ENCODE peak calls at places on chromosome 18, in nine cellular contexts. One of them, this sample, is unnamed. For H3K4me1, the result is how much of the 10 kb centered on the place peaks cover.

GRCh38 chr18:48540329-48541025 is 1.6 kb downstream of the CTIF start:
- DNase-seq in Panc1: no peak
- DNase-seq in spleen: peak
- DNase-seq in SK-N-SH: peak
- DNase-seq in sigmoid colon: peak
- DNase-seq in upper lobe of left lung: peak
- DNase-seq in HepG2: peak
- DNase-seq in stomach: peak
- DNase-seq in transverse colon: peak
- DNase-seq in this sample: peak

GRCh38 chr18:28711096-28711495 is 534.2 kb upstream of the CDH2 start:
- DNase-seq in SK-N-SH: no peak
- DNase-seq in HepG2: no peak
- DNase-seq in transverse colon: no peak
- DNase-seq in Panc1: no peak
- DNase-seq in sigmoid colon: no peak
- DNase-seq in stomach: no peak
- DNase-seq in spleen: no peak
- DNase-seq in upper lobe of left lung: no peak
- DNase-seq in this sample: no peak

GRCh38 chr18:67778016-67778415 is 261.5 kb upstream of the DSEL start:
- DNase-seq in SK-N-SH: no peak
- DNase-seq in HepG2: no peak
- DNase-seq in spleen: no peak
- DNase-seq in stomach: no peak
- DNase-seq in upper lobe of left lung: no peak
- DNase-seq in transverse colon: no peak
- DNase-seq in Panc1: no peak
- DNase-seq in sigmoid colon: no peak
- DNase-seq in this sample: no peak

GRCh38 chr18:69885841-69886531 is 61.7 kb downstream of the CD226 start:
- DNase-seq in upper lobe of left lung: no peak
- DNase-seq in stomach: no peak
- DNase-seq in spleen: no peak
- DNase-seq in HepG2: peak
- DNase-seq in transverse colon: no peak
- DNase-seq in SK-N-SH: no peak
- DNase-seq in sigmoid colon: no peak
- DNase-seq in Panc1: no peak
- DNase-seq in this sample: no peak

GRCh38 chr18:371616-371998 is 103.8 kb upstream of the THOC1 start:
- DNase-seq in transverse colon: no peak
- DNase-seq in Panc1: no peak
- DNase-seq in SK-N-SH: peak
- DNase-seq in upper lobe of left lung: no peak
- DNase-seq in sigmoid colon: no peak
- DNase-seq in spleen: no peak
- DNase-seq in stomach: no peak
- DNase-seq in HepG2: no peak
- DNase-seq in this sample: no peak

GRCh38 chr18:49565656-49566055 is 3.8 kb downstream of the LIPG start:
- DNase-seq in Panc1: no peak
- DNase-seq in stomach: peak
- DNase-seq in transverse colon: peak
- DNase-seq in HepG2: no peak
- DNase-seq in upper lobe of left lung: peak
- DNase-seq in SK-N-SH: peak
- DNase-seq in spleen: no peak
- DNase-seq in sigmoid colon: no peak
- DNase-seq in this sample: no peak

GRCh38 chr18:8868276-8868675 is 162.9 kb downstream of the MTCL1 start:
- DNase-seq in upper lobe of left lung: no peak
- DNase-seq in HepG2: no peak
- DNase-seq in stomach: no peak
- DNase-seq in transverse colon: no peak
- DNase-seq in spleen: no peak
- DNase-seq in SK-N-SH: no peak
- DNase-seq in sigmoid colon: no peak
- DNase-seq in Panc1: no peak
- DNase-seq in this sample: no peak

GRCh38 chr18:69590150-69590549 is 189.5 kb downstream of the DOK6 start:
- DNase-seq in sigmoid colon: no peak
- DNase-seq in SK-N-SH: no peak
- DNase-seq in HepG2: no peak
- DNase-seq in upper lobe of left lung: no peak
- DNase-seq in transverse colon: no peak
- DNase-seq in spleen: no peak
- DNase-seq in stomach: no peak
- DNase-seq in Panc1: no peak
- DNase-seq in this sample: no peak

GRCh38 chr18:11728247-11728646 is 39.2 kb downstream of the GNAL start:
- DNase-seq in SK-N-SH: no peak
- DNase-seq in spleen: no peak
- DNase-seq in Panc1: no peak
- DNase-seq in sigmoid colon: no peak
- DNase-seq in transverse colon: no peak
- DNase-seq in HepG2: peak
- DNase-seq in upper lobe of left lung: no peak
- DNase-seq in stomach: no peak
- DNase-seq in this sample: no peak

GRCh38 chr18:2082676-2083075 is 488.6 kb downstream of the METTL4 start:
- DNase-seq in upper lobe of left lung: no peak
- DNase-seq in spleen: no peak
- DNase-seq in stomach: no peak
- DNase-seq in transverse colon: no peak
- DNase-seq in sigmoid colon: no peak
- DNase-seq in HepG2: no peak
- DNase-seq in SK-N-SH: no peak
- DNase-seq in Panc1: no peak
- DNase-seq in this sample: no peak

GRCh38 chr18:55064760-55065159 is 105.5 kb upstream of the CCDC68 start:
- DNase-seq in upper lobe of left lung: no peak
- DNase-seq in Panc1: no peak
- DNase-seq in sigmoid colon: no peak
- DNase-seq in spleen: no peak
- DNase-seq in SK-N-SH: no peak
- DNase-seq in transverse colon: no peak
- DNase-seq in HepG2: no peak
- DNase-seq in stomach: no peak
- DNase-seq in this sample: no peak

GRCh38 chr18:63994783-63995399 is 25.0 kb downstream of the SERPINB8 start:
- DNase-seq in transverse colon: peak
- DNase-seq in stomach: peak
- DNase-seq in spleen: no peak
- DNase-seq in Panc1: no peak
- DNase-seq in upper lobe of left lung: peak
- DNase-seq in sigmoid colon: peak
- DNase-seq in HepG2: peak
- DNase-seq in SK-N-SH: peak
- DNase-seq in this sample: no peak

GRCh38 chr18:62386616-62387015 is 61.5 kb downstream of the TNFRSF11A start:
- DNase-seq in sigmoid colon: no peak
- DNase-seq in upper lobe of left lung: no peak
- DNase-seq in spleen: no peak
- DNase-seq in Panc1: no peak
- DNase-seq in HepG2: no peak
- DNase-seq in stomach: no peak
- DNase-seq in SK-N-SH: no peak
- DNase-seq in transverse colon: no peak
- DNase-seq in this sample: no peak

GRCh38 chr18:56977771-56978170 is 169.1 kb upstream of the BOD1L2 start:
- DNase-seq in HepG2: no peak
- DNase-seq in SK-N-SH: no peak
- DNase-seq in upper lobe of left lung: no peak
- DNase-seq in sigmoid colon: no peak
- DNase-seq in stomach: no peak
- DNase-seq in Panc1: no peak
- DNase-seq in transverse colon: no peak
- DNase-seq in spleen: no peak
- DNase-seq in this sample: no peak

GRCh38 chr18:54100920-54101319 is 123.5 kb downstream of the MBD2 start:
- DNase-seq in SK-N-SH: no peak
- DNase-seq in stomach: no peak
- DNase-seq in spleen: no peak
- DNase-seq in HepG2: no peak
- DNase-seq in sigmoid colon: no peak
- DNase-seq in Panc1: no peak
- DNase-seq in upper lobe of left lung: no peak
- DNase-seq in transverse colon: no peak
- DNase-seq in this sample: no peak

GRCh38 chr18:46704189-46704588 is 47.2 kb upstream of the LOXHD1 start:
- DNase-seq in stomach: no peak
- DNase-seq in upper lobe of left lung: no peak
- DNase-seq in sigmoid colon: no peak
- DNase-seq in spleen: no peak
- DNase-seq in transverse colon: no peak
- DNase-seq in Panc1: no peak
- DNase-seq in HepG2: no peak
- DNase-seq in SK-N-SH: no peak
- DNase-seq in this sample: no peak

GRCh38 chr18:46706968-46707367 is 49.9 kb downstream of the ST8SIA5 start:
- DNase-seq in transverse colon: no peak
- DNase-seq in sigmoid colon: no peak
- DNase-seq in HepG2: peak
- DNase-seq in SK-N-SH: no peak
- DNase-seq in stomach: no peak
- DNase-seq in upper lobe of left lung: no peak
- DNase-seq in Panc1: peak
- DNase-seq in spleen: no peak
- DNase-seq in this sample: no peak

GRCh38 chr18:46702399-46702798 is 45.4 kb upstream of the LOXHD1 start:
- DNase-seq in spleen: no peak
- DNase-seq in HepG2: no peak
- DNase-seq in transverse colon: no peak
- DNase-seq in stomach: no peak
- DNase-seq in upper lobe of left lung: no peak
- DNase-seq in SK-N-SH: no peak
- DNase-seq in sigmoid colon: no peak
- DNase-seq in Panc1: no peak
- DNase-seq in this sample: no peak

GRCh38 chr18:46704816-46705215 is 47.8 kb upstream of the LOXHD1 start:
- DNase-seq in spleen: no peak
- DNase-seq in transverse colon: no peak
- DNase-seq in Panc1: no peak
- DNase-seq in stomach: no peak
- DNase-seq in sigmoid colon: no peak
- DNase-seq in SK-N-SH: no peak
- DNase-seq in upper lobe of left lung: no peak
- DNase-seq in HepG2: no peak
- DNase-seq in this sample: no peak

DNA sequence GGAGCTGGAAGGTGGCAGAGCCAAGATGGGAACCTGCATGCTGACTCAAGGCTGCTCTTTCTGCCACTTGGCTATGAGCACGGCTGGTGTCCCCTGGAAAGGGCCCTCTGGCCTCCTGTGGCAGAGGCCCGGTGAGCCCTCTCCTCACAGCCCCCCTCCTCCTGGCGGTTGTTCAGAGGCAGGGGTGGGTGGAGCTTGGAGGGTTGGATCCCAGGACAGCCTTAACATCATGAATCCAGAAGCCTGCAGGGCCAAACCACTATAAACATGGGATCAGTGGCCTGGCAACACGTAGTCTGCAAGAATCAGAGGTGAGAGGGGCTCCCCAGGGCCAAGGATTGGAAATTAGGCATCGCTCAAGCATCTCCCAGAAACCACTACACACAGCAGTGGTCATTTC is 48.5 kb upstream of the LOXHD1 start:
- DNase-seq in stomach: no peak
- DNase-seq in HepG2: no peak
- DNase-seq in transverse colon: no peak
- DNase-seq in upper lobe of left lung: no peak
- DNase-seq in SK-N-SH: peak
- DNase-seq in Panc1: no peak
- DNase-seq in spleen: no peak
- DNase-seq in sigmoid colon: no peak
- DNase-seq in this sample: no peak
- H3K4me1 ChIP-seq in stomach: under half
- H3K4me1 ChIP-seq in HepG2: under half
- H3K4me1 ChIP-seq in transverse colon: under half
- H3K4me1 ChIP-seq in upper lobe of left lung: under half
- H3K4me1 ChIP-seq in SK-N-SH: under half
- H3K4me1 ChIP-seq in Panc1: under half
- H3K4me1 ChIP-seq in spleen: under half
- H3K4me1 ChIP-seq in sigmoid colon: under half
- H3K4me1 ChIP-seq in this sample: under half

GRCh38 chr18:36828630-36829361 is at the start of the genes KIAA1328 and TPGS2:
- DNase-seq in SK-N-SH: peak
- DNase-seq in stomach: peak
- DNase-seq in HepG2: peak
- DNase-seq in sigmoid colon: peak
- DNase-seq in Panc1: no peak
- DNase-seq in spleen: peak
- DNase-seq in transverse colon: peak
- DNase-seq in upper lobe of left lung: peak
- DNase-seq in this sample: peak
- TF ChIP-seq POLR2AphosphoS5 in SK-N-SH: no peak
- TF ChIP-seq POLR2AphosphoS5 in stomach: no peak
- TF ChIP-seq POLR2AphosphoS5 in HepG2: peak
- TF ChIP-seq POLR2AphosphoS5 in sigmoid colon: peak
- TF ChIP-seq POLR2AphosphoS5 in Panc1: no peak
- TF ChIP-seq POLR2AphosphoS5 in spleen: peak
- TF ChIP-seq POLR2AphosphoS5 in transverse colon: peak
- TF ChIP-seq POLR2AphosphoS5 in upper lobe of left lung: no peak
- TF ChIP-seq POLR2AphosphoS5 in this sample: peak

GRCh38 chr18:59897321-59897954 is 2.4 kb upstream of the PMAIP1 start:
- DNase-seq in stomach: no peak
- DNase-seq in HepG2: no peak
- DNase-seq in SK-N-SH: no peak
- DNase-seq in sigmoid colon: no peak
- DNase-seq in spleen: no peak
- DNase-seq in Panc1: no peak
- DNase-seq in upper lobe of left lung: no peak
- DNase-seq in transverse colon: no peak
- DNase-seq in this sample: no peak
- H3K4me1 ChIP-seq in stomach: under half
- H3K4me1 ChIP-seq in HepG2: under half
- H3K4me1 ChIP-seq in SK-N-SH: under half
- H3K4me1 ChIP-seq in sigmoid colon: under half
- H3K4me1 ChIP-seq in spleen: under half
- H3K4me1 ChIP-seq in Panc1: under half
- H3K4me1 ChIP-seq in upper lobe of left lung: under half
- H3K4me1 ChIP-seq in transverse colon: under half
- H3K4me1 ChIP-seq in this sample: under half

DNA sequence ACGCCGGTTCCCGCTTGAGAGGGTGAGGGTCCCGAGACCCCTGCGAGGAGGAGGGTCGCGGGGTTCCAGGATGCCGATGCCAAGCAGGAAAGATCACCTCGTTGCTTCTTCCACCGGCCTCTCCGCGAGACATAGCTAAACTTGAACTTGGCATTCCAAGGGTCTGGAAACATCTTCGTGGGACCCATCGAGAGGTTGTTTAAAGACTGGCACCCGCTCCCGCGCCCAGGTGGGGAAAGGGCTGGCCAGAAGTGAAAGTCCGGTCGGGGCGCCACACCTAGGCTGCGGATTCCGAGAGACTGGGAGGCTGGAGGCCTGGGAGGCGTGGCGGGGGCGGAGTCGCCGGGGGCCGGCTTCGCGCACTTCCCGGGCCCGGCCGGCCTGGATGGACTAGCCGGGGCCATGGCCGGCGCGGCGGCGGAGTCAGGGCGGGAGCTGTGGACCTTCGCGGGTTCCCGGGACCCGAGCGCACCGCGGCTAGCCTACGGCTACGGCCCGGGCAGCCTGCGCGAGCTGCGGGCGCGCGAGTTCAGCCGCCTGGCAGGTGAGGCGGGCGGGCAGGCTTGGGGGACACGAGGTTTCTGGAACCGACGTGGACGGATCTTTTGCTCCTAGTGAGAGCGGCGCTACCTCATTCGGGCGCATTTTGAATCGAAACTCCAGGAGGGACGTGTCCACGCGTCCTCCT is at the start of gene MOCOS:
- DNase-seq in spleen: peak
- DNase-seq in transverse colon: peak
- DNase-seq in HepG2: peak
- DNase-seq in stomach: peak
- DNase-seq in sigmoid colon: peak
- DNase-seq in SK-N-SH: peak
- DNase-seq in upper lobe of left lung: peak
- DNase-seq in Panc1: no peak
- DNase-seq in this sample: peak
- TF ChIP-seq POLR2AphosphoS5 in spleen: no peak
- TF ChIP-seq POLR2AphosphoS5 in transverse colon: peak
- TF ChIP-seq POLR2AphosphoS5 in HepG2: peak
- TF ChIP-seq POLR2AphosphoS5 in stomach: no peak
- TF ChIP-seq POLR2AphosphoS5 in sigmoid colon: no peak
- TF ChIP-seq POLR2AphosphoS5 in SK-N-SH: peak
- TF ChIP-seq POLR2AphosphoS5 in upper lobe of left lung: peak
- TF ChIP-seq POLR2AphosphoS5 in Panc1: no peak
- TF ChIP-seq POLR2AphosphoS5 in this sample: no peak

This sample was measured in suprapubic skin.